ENCODE peak calls at places on chromosomes 12 and 14, in nine cellular contexts. R is neural progenitor cell, Y is T-helper 17 cell, S is left lung, Q is fibroblast of lung, D is IMR-90, A is transverse colon, I is left ventricle myocardium inferior, C is endothelial cell of umbilical vein. X is an unnamed sample. For H3K9me3, the result is how much of the 10 kb centered on the place peaks cover.

GRCh38 chr12:119229837-119230236 is 51.1 kb downstream of the HSPB8 start:
- DNase-seq in R (peak), Y (no peak), S (no peak), Q (peak), D (peak), A (no peak), I (peak), C (peak), X (no peak)

GRCh38 chr14:22386924-22387775 is 201.9 kb downstream of the DAD1 start:
- DNase-seq in R (peak), Y (no peak), S (peak), Q (peak), D (peak), A (peak), I (peak), C (peak), X (peak)

GRCh38 chr12:40622246-40622838 is 69.9 kb upstream of the CNTN1 start:
- DNase-seq in R (peak), Y (no peak), S (no peak), Q (peak), D (peak), A (peak), I (no peak), C (peak), X (peak)

GRCh38 chr12:122834229-122834920 is 882 bp upstream of the HIP1R start:
- DNase-seq in R (peak), Y (no peak), S (peak), Q (peak), D (peak), A (peak), I (no peak), C (peak), X (no peak)

GRCh38 chr12:10165421-10165820 is 6.5 kb downstream of the OLR1 start:
- DNase-seq in R (no peak), Y (no peak), S (no peak), Q (no peak), D (no peak), A (no peak), I (no peak), C (no peak), X (no peak)

GRCh38 chr12:26292596-26292995 is 97.2 kb downstream of the SSPN start:
- DNase-seq in R (no peak), Y (no peak), S (no peak), Q (no peak), D (no peak), A (no peak), I (no peak), C (no peak), X (no peak)

GRCh38 chr12:116582610-116583009 is 23.4 kb downstream of the MAP1LC3B2 start:
- DNase-seq in R (no peak), Y (no peak), S (peak), Q (no peak), D (peak), A (no peak), I (peak), C (no peak), X (no peak)

GRCh38 chr14:33794791-33795300 is 156.0 kb downstream of the EGLN3 start:
- DNase-seq in R (no peak), Y (no peak), S (no peak), Q (no peak), D (no peak), A (no peak), I (no peak), C (peak), X (no peak)

GRCh38 chr12:11877869-11878780 is 192.6 kb upstream of the BCL2L14 start:
- DNase-seq in R (peak), Y (no peak), S (no peak), Q (peak), D (peak), A (peak), I (no peak), C (peak), X (no peak)

GRCh38 chr14:72665259-72665658 is 228.6 kb downstream of the DPF3 start:
- DNase-seq in R (no peak), Y (no peak), S (no peak), Q (peak), D (peak), A (no peak), I (no peak), C (peak), X (no peak)

GRCh38 chr14:103801459-103801858 is 45.9 kb downstream of the PPP1R13B start:
- DNase-seq in R (no peak), Y (no peak), S (no peak), Q (peak), D (peak), A (no peak), I (no peak), C (no peak), X (no peak)

GRCh38 chr12:75446857-75447256 is 33.7 kb upstream of the GLIPR1 start:
- DNase-seq in R (no peak), Y (no peak), S (no peak), Q (peak), D (peak), A (no peak), I (no peak), C (peak), X (no peak)

GRCh38 chr14:68172664-68173063 is 353.1 kb downstream of the RAD51B start:
- DNase-seq in R (no peak), Y (no peak), S (no peak), Q (no peak), D (no peak), A (no peak), I (no peak), C (peak), X (no peak)

GRCh38 chr12:1465990-1466389 is 128.4 kb downstream of the FBXL14 start:
- DNase-seq in R (no peak), Y (no peak), S (no peak), Q (no peak), D (no peak), A (no peak), I (no peak), C (no peak), X (no peak)

GRCh38 chr14:77204907-77205306 is 23.3 kb downstream of the TMEM63C start:
- DNase-seq in R (no peak), Y (no peak), S (no peak), Q (no peak), D (no peak), A (no peak), I (no peak), C (no peak), X (no peak)

GRCh38 chr14:55139696-55140509 is 10.9 kb downstream of the LGALS3 start:
- DNase-seq in R (no peak), Y (no peak), S (no peak), Q (no peak), D (no peak), A (no peak), I (no peak), C (no peak), X (no peak)

GRCh38 chr14:21240417-21240816 is 28.8 kb downstream of the HNRNPC start:
- DNase-seq in R (no peak), Y (no peak), S (no peak), Q (no peak), D (no peak), A (no peak), I (no peak), C (no peak), X (no peak)

GRCh38 chr12:1927051-1927680 is 8.7 kb upstream of the CACNA2D4 start:
- DNase-seq in R (no peak), Y (no peak), S (no peak), Q (no peak), D (no peak), A (no peak), I (no peak), C (no peak), X (no peak)

GRCh38 chr14:41642402-41643195 is 35.9 kb downstream of the LRFN5 start:
- DNase-seq in R (no peak), Y (no peak), S (no peak), Q (no peak), D (no peak), A (no peak), I (no peak), C (no peak), X (no peak)

GRCh38 chr12:87820524-87821194 is 208.5 kb downstream of the C12orf50 start:
- DNase-seq in R (no peak), Y (no peak), S (no peak), Q (peak), D (peak), A (no peak), I (no peak), C (no peak), X (no peak)

GRCh38 chr14:104280085-104280901 is 141.9 kb downstream of the KIF26A start:
- DNase-seq in R (no peak), Y (no peak), S (peak), Q (no peak), D (no peak), A (no peak), I (peak), C (no peak), X (no peak)

GRCh38 chr12:124428136-124428791 is 133.4 kb downstream of the RFLNA start:
- DNase-seq in R (no peak), Y (no peak), S (no peak), Q (peak), D (peak), A (peak), I (no peak), C (no peak), X (no peak)

GRCh38 chr12:127398026-127398715 is 868.8 kb upstream of the TMEM132C start:
- DNase-seq in R (no peak), Y (no peak), S (no peak), Q (no peak), D (peak), A (no peak), I (no peak), C (no peak), X (no peak)

GRCh38 chr12:98838282-98838681 is 193.2 kb downstream of the APAF1 start:
- DNase-seq in R (no peak), Y (no peak), S (no peak), Q (peak), D (peak), A (no peak), I (no peak), C (no peak), X (no peak)

GRCh38 chr12:106249411-106250135 is 1.8 kb upstream of the CKAP4 start:
- DNase-seq in R (no peak), Y (no peak), S (no peak), Q (no peak), D (no peak), A (peak), I (no peak), C (no peak), X (no peak)

GRCh38 chr12:67826148-67826547 is 163.1 kb upstream of the IFNG-AS1 start:
- DNase-seq in R (no peak), Y (no peak), S (no peak), Q (no peak), D (peak), A (no peak), I (no peak), C (no peak), X (no peak)

GRCh38 chr12:93235881-93236280 is 141.8 kb upstream of the NUDT4 start:
- DNase-seq in R (no peak), Y (no peak), S (no peak), Q (no peak), D (no peak), A (no peak), I (no peak), C (no peak), X (no peak)
- H3K9me3 ChIP-seq in R (under half), Y (under half), S (under half), Q (under half), D (under half), A (under half), I (under half), C (under half), X (under half)

GRCh38 chr12:31950492-31950891 is 8.7 kb upstream of the RESF1 start:
- DNase-seq in R (no peak), Y (no peak), S (no peak), Q (no peak), D (no peak), A (no peak), I (no peak), C (no peak), X (no peak)

GRCh38 chr12:31951939-31952338 is 7.3 kb upstream of the RESF1 start:
- DNase-seq in R (no peak), Y (no peak), S (no peak), Q (no peak), D (no peak), A (no peak), I (no peak), C (no peak), X (no peak)

GRCh38 chr12:31950088-31950487 is 9.1 kb upstream of the RESF1 start:
- DNase-seq in R (no peak), Y (no peak), S (no peak), Q (no peak), D (no peak), A (no peak), I (no peak), C (no peak), X (no peak)

GRCh38 chr12:31952418-31952817 is 6.8 kb upstream of the RESF1 start:
- DNase-seq in R (no peak), Y (no peak), S (no peak), Q (no peak), D (no peak), A (no peak), I (no peak), C (no peak), X (no peak)

GRCh38 chr12:31951008-31951407 is 8.2 kb upstream of the RESF1 start:
- DNase-seq in R (no peak), Y (no peak), S (no peak), Q (no peak), D (no peak), A (no peak), I (no peak), C (no peak), X (no peak)
- H3K9me3 ChIP-seq in R (under half), Y (under half), S (under half), Q (under half), D (under half), A (under half), I (under half), C (under half), X (under half)

DNA sequence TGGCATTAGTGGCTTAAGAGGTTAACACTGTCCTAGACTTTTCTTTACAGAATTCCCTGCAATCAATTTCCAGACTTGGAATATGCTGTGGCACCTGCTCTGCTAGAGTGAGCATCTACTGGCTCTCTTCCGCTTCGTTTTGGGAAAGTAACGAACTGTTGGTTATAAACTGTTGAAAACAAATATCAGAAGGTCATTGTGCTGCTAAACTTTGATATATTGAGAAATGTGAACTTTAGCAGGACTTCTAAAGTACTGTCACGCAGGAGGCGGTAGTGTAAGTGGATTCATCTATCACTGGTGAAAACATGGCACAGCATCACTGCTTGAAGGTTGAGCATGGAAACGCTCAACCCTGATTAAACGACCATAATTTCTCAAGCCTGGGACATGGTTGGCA is 348.9 kb downstream of the FLRT2 start:
- DNase-seq in R (no peak), Y (no peak), S (no peak), Q (no peak), D (no peak), A (no peak), I (no peak), C (no peak), X (no peak)
- H3K9me3 ChIP-seq in R (under half), Y (under half), S (under half), Q (under half), D (under half), A (under half), I (under half), C (under half), X (under half)

GRCh38 chr14:82190812-82191211 is 657.2 kb upstream of the SEL1L start:
- DNase-seq in R (no peak), Y (no peak), S (no peak), Q (no peak), D (no peak), A (no peak), I (no peak), C (no peak), X (no peak)

GRCh38 chr14:82192387-82192786 is 658.7 kb upstream of the SEL1L start:
- DNase-seq in R (no peak), Y (no peak), S (no peak), Q (no peak), D (no peak), A (no peak), I (no peak), C (no peak), X (no peak)
- H3K9me3 ChIP-seq in R (under half), Y (under half), S (under half), Q (under half), D (under half), A (under half), I (under half), C (under half), X (under half)

DNA sequence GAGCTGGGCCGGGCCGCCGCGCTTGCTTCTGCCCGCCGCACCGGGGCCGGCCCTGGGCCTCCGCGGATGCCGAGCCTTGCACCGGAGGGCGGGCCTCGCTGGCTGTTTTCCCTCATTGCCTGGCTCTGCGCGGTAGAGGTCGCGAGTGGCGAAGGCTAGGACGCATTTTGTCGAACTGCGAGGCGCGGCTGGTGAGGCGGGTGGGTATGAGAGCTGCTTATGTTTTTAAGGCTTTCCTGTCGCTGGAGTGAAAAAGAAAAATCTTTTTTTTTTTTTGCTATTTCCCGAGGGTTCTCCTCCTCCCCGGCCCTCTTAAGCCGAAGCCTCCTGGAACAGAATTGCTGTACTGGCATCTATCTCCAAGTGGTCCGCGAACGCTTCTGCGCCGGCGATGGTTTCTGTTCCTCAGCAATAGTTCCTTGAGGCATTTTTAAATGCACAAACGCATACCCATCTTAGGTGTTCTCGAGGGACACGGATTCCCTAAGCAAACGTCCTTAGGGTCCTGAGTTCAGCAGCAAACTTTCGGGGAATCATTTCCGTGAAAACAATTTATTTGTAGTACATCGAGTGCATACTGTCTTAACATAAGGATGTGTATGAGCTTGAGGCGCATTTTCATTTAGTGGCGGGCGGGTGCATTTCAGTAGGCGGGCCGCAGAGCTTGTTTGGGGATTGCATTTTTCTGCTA is 631 bp downstream of the RESF1 start:
- DNase-seq in R (peak), Y (peak), S (peak), Q (peak), D (peak), A (peak), I (peak), C (peak), X (peak)
- H3K9me3 ChIP-seq in R (under half), Y (under half), S (under half), Q (under half), D (under half), A (under half), I (under half), C (under half), X (under half)

X was measured in breast epithelium.